ENCODE peak calls at places on chromosomes 7 and 10, in four cellular contexts. C is A549, G is GM12878, U is GM23338. E is an unnamed sample.

GRCh38 chr7:11193131-11193867 is 219.6 kb downstream of the PHF14 start:
- DNase-seq in C (no peak), G (no peak), U (peak; percentile 81), E (no peak)

GRCh38 chr7:7581531-7582179 is 15.0 kb downstream of the MIOS start:
- DNase-seq in C (no peak), G (no peak), U (peak; percentile 67), E (no peak)

GRCh38 chr7:127953966-127954365 is 77.3 kb downstream of the LRRC4 start:
- DNase-seq in C (no peak), G (no peak), U (no peak), E (no peak)

GRCh38 chr7:114432627-114433026 is 18.0 kb downstream of the FOXP2 start:
- DNase-seq in C (no peak), G (no peak), U (no peak), E (no peak)

GRCh38 chr10:24262929-24263653 is 54.2 kb downstream of the KIAA1217 start:
- DNase-seq in C (no peak), G (no peak), U (no peak), E (no peak)

GRCh38 chr7:47796347-47796746 is 151.9 kb downstream of the PKD1L1 start:
- DNase-seq in C (no peak), G (no peak), U (no peak), E (no peak)

GRCh38 chr7:151759591-151760042 is 117.3 kb downstream of the PRKAG2 start:
- DNase-seq in C (peak; percentile 71), G (no peak), U (peak; percentile 93), E (peak; percentile 77)

GRCh38 chr7:137903382-137904169 is 56.8 kb upstream of the DGKI start:
- DNase-seq in C (peak; percentile 77), G (peak; percentile 76), U (peak; percentile 90), E (peak; percentile 80)

GRCh38 chr10:1183033-1183396 is 126.8 kb downstream of the WDR37 start:
- DNase-seq in C (no peak), G (no peak), U (no peak), E (no peak)

GRCh38 chr7:158957921-158958471 is 101.6 kb downstream of the DYNC2I1 start:
- DNase-seq in C (no peak), G (no peak), U (peak; percentile 63), E (peak; percentile 81)

GRCh38 chr7:71131753-71132520 is at the start of gene GALNT17:
- DNase-seq in C (no peak), G (no peak), U (peak; percentile 68), E (no peak)

GRCh38 chr10:30812018-30812851 is 182.7 kb upstream of the LYZL2 start:
- DNase-seq in C (no peak), G (no peak), U (no peak), E (no peak)

GRCh38 chr7:80760292-80760691 is 121.8 kb downstream of the CD36 start:
- DNase-seq in C (peak; percentile 55), G (no peak), U (peak; percentile 41), E (no peak)

GRCh38 chr7:1326511-1326785 is 93.8 kb downstream of the UNCX start:
- DNase-seq in C (no peak), G (no peak), U (no peak), E (no peak)

GRCh38 chr7:1325646-1326510 is 93.2 kb downstream of the UNCX start:
- DNase-seq in C (no peak), G (no peak), U (no peak), E (no peak)

GRCh38 chr7:1323178-1324027 is 90.7 kb downstream of the UNCX start:
- DNase-seq in C (no peak), G (no peak), U (no peak), E (no peak)

GRCh38 chr7:1324028-1324900 is 91.6 kb downstream of the UNCX start:
- DNase-seq in C (no peak), G (no peak), U (no peak), E (no peak)

DNA sequence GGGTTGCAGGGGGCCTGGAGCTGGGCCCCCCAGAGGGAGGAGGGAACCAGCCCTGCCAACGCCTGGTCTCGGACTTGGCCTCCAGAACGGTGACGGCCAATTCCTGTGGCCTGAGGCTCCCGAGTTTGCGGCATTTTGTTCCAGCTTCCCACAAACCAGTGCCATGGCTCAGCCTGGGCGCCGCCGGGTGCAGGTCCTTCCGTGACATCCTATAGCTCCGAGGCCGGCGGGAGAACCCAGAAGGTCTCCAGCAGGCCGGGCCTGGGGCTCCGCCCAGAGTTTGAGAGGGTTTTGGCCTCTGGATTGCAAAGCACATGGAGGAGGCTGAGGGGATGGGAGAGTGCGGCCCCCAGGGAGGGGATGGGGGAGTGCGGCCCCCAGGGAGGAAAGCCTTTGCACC is 92.6 kb downstream of the UNCX start:
- DNase-seq in C (no peak), G (no peak), U (no peak), E (no peak)
- TF ChIP-seq JUNB in C (no peak), G (no peak), U (no peak), E (no peak)

GRCh38 chr10:118571123-118571522 is 24.3 kb downstream of the PRLHR start:
- DNase-seq in C (no peak), G (no peak), U (no peak), E (no peak)
- TF ChIP-seq JUNB in C (no peak), G (no peak), U (no peak), E (no peak)

DNA sequence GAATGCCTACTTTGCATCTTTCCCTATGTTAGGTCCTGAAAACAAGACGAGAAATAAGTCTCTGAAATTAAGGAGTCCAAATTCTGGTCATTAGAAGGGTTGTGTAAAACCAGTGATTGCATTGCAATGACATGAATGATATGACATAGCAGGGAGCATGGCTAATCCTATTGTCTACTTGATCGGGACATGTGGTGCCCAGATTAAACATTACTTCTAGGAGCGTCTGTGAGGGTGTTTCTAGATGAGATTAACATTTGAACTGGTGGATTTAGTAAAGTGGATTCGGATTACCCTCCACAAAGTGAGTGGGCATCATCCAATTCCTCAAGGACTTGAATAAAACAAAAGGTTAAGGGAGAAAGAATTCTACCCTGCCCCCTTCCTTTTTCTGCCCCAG is 434.9 kb upstream of the KLF6 start:
- DNase-seq in C (no peak), G (no peak), U (no peak), E (no peak)
- TF ChIP-seq JUNB in C (no peak), G (no peak), U (no peak), E (no peak)

GRCh38 chr7:106471686-106472440 is 187.1 kb upstream of the NAMPT start:
- DNase-seq in C (no peak), G (no peak), U (no peak), E (no peak)
- TF ChIP-seq JUNB in C (no peak), G (no peak), U (no peak), E (no peak)

DNA sequence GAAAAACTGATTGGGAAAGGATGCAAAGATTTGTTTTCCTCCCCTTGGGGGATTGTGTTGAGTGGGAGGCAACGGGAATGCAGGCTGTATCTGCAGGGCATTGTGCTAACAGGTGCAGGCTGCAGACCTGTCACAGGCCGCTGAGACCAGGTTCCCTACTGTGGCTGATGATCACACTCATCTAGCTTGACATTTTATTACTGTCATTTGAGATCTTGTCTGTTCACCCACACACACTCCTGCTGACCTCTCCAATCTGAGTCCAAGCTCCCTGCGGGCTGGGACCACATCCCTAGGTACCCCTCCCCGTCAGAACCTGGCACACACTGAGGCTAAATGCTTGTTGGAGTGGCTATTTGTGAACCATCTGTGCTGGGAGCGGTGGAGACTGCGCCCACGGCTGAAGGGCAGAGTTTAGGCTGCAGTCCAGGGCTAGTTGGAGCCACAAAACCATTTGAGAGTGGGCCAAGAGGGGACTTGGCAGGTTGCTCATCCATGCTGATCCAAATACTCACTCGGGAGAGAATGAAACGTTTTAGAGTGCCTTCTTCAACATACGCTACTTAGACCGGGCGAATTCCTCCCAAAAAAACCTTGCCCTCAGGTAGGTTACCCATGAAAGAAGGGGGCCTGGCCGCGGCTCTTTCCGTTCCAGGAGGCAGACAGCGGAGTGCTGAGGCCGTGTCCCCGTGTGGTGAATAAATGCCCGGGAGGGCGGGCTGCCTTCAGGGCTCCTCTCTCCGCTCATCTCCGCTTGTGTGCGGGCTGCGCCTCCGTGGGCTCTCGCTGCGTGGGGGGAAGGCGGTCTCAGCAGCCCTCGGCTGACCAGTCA is 164.4 kb downstream of the RGS10 start:
- DNase-seq in C (no peak), G (no peak), U (no peak), E (no peak)
- TF ChIP-seq JUNB in C (no peak), G (no peak), U (no peak), E (no peak)

GRCh38 chr7:108348913-108349312 is 107.3 kb downstream of the NRCAM start:
- DNase-seq in C (peak; percentile 38), G (no peak), U (no peak), E (no peak)
- TF ChIP-seq JUNB in C (peak; percentile 67), G (no peak), U (no peak), E (no peak)

GRCh38 chr7:39811161-39811614 is 138.9 kb upstream of the CDK13 start:
- DNase-seq in C (peak; percentile 35), G (no peak), U (no peak), E (peak; percentile 74)
- TF ChIP-seq JUNB in C (no peak), G (no peak), U (no peak), E (no peak)

GRCh38 chr7:74612015-74612829 is 45.3 kb upstream of the GTF2I start:
- DNase-seq in C (peak; percentile 55), G (no peak), U (peak; percentile 45), E (peak; percentile 54)
- TF ChIP-seq JUNB in C (no peak), G (no peak), U (no peak), E (no peak)

E was measured in K562.